ENCODE peak calls at places on chromosomes 4 and X, in four cellular contexts. V is IMR-90, S is cardiac muscle cell, I is tibial nerve. N is an unnamed sample. For H3K4me1 and H3K36me3, the result is how much of the 10 kb centered on the place peaks cover.

GRCh38 chr4:24032371-24032989 is 142.6 kb upstream of the PPARGC1A start:
- DNase-seq in V (peak), S (peak), I (no peak), N (no peak)

GRCh38 chrX:46016296-46016695 is 528.9 kb downstream of the ZNF674 start:
- DNase-seq in V (no peak), S (no peak), I (no peak), N (no peak)

GRCh38 chrX:124981420-124981819 is 338.3 kb upstream of the TEX13C start:
- DNase-seq in V (no peak), S (no peak), I (no peak), N (no peak)

GRCh38 chr4:152100378-152101201 is 339.8 kb upstream of the GATB start:
- DNase-seq in V (no peak), S (no peak), I (no peak), N (no peak)

GRCh38 chr4:43048570-43048969 is 156.1 kb downstream of the GRXCR1 start:
- DNase-seq in V (no peak), S (no peak), I (no peak), N (no peak)

GRCh38 chr4:68732653-68733466 is 62.4 kb upstream of the UGT2B15 start:
- DNase-seq in V (no peak), S (peak), I (no peak), N (no peak)

GRCh38 chr4:98672583-98673281 is 14.3 kb upstream of the TSPAN5 start:
- DNase-seq in V (no peak), S (no peak), I (no peak), N (no peak)

GRCh38 chr4:107718351-107718965 is 1.6 kb downstream of the PAPSS1 start:
- DNase-seq in V (no peak), S (no peak), I (no peak), N (no peak)

GRCh38 chr4:108793413-108793812 is 30.6 kb upstream of the ETNPPL start:
- DNase-seq in V (no peak), S (no peak), I (no peak), N (no peak)

GRCh38 chrX:39307488-39307887 is 506.2 kb downstream of the MID1IP1 start:
- DNase-seq in V (no peak), S (no peak), I (no peak), N (no peak)

GRCh38 chr4:151727365-151727764 is 33.4 kb downstream of the GATB start:
- DNase-seq in V (peak), S (no peak), I (no peak), N (no peak)

GRCh38 chrX:72539822-72540221 is 32.8 kb downstream of the HDAC8 start:
- DNase-seq in V (no peak), S (peak), I (no peak), N (no peak)

GRCh38 chrX:108165349-108166111 is 74.0 kb downstream of the ATG4A start:
- DNase-seq in V (peak), S (peak), I (no peak), N (no peak)

GRCh38 chrX:48580662-48581061 is 6.4 kb downstream of the RBM3 start:
- DNase-seq in V (no peak), S (no peak), I (no peak), N (no peak)

GRCh38 chr4:106266201-106266600 is 49.8 kb downstream of the TBCK start:
- DNase-seq in V (peak), S (peak), I (no peak), N (no peak)

GRCh38 chr4:94676910-94677309 is 80.8 kb upstream of the BMPR1B start:
- DNase-seq in V (peak), S (no peak), I (no peak), N (no peak)

GRCh38 chrX:115367455-115367854 is 77.9 kb downstream of the LUZP4 start:
- DNase-seq in V (peak), S (no peak), I (no peak), N (no peak)

GRCh38 chr4:104906274-104906673 is 240.4 kb upstream of the TET2 start:
- DNase-seq in V (no peak), S (no peak), I (no peak), N (no peak)

GRCh38 chr4:118947095-118947494 is 58.4 kb downstream of the SYNPO2 start:
- DNase-seq in V (no peak), S (no peak), I (no peak), N (no peak)

GRCh38 chrX:9516635-9517034 is 51.8 kb downstream of the TBL1X start:
- DNase-seq in V (no peak), S (no peak), I (no peak), N (no peak)

GRCh38 chrX:79259073-79259689 is 108.0 kb downstream of the ITM2A start:
- DNase-seq in V (no peak), S (no peak), I (no peak), N (no peak)

GRCh38 chrX:153873282-153874090 is 12.5 kb downstream of the L1CAM start:
- DNase-seq in V (no peak), S (peak), I (no peak), N (no peak)

GRCh38 chrX:108735680-108736508 is 469 bp downstream of the IRS4 start:
- DNase-seq in V (no peak), S (peak), I (no peak), N (peak)

GRCh38 chrX:46255066-46255465 is 290.2 kb downstream of the ZNF674 start:
- DNase-seq in V (no peak), S (no peak), I (no peak), N (no peak)

GRCh38 chr4:145828802-145829485 is 109.7 kb downstream of the ZNF827 start:
- DNase-seq in V (no peak), S (no peak), I (no peak), N (no peak)

GRCh38 chr4:17665852-17666251 is 51.4 kb downstream of the MED28 start:
- DNase-seq in V (no peak), S (no peak), I (no peak), N (no peak)

GRCh38 chr4:165326831-165327210 is 648 bp upstream of the MSMO1 start:
- DNase-seq in V (peak), S (peak), I (no peak), N (peak)

GRCh38 chr4:146059865-146060264 is 115.7 kb upstream of the LSM6 start:
- DNase-seq in V (no peak), S (no peak), I (no peak), N (no peak)

GRCh38 chr4:4853371-4853823 is 6.1 kb upstream of the MSX1 start:
- DNase-seq in V (no peak), S (no peak), I (no peak), N (no peak)

GRCh38 chr4:109026588-109026987 is 263.7 kb upstream of the ETNPPL start:
- DNase-seq in V (peak), S (no peak), I (no peak), N (no peak)

GRCh38 chrX:15816886-15817285 is 26.6 kb downstream of the ZRSR2 start:
- DNase-seq in V (no peak), S (peak), I (no peak), N (no peak)

GRCh38 chrX:130654409-130654970 is 248.5 kb downstream of the ENOX2 start:
- DNase-seq in V (peak), S (no peak), I (no peak), N (no peak)

GRCh38 chr4:157014621-157015591 is 43.3 kb upstream of the PDGFC start:
- DNase-seq in V (peak), S (no peak), I (no peak), N (no peak)

GRCh38 chr4:73676881-73677323 is 56.7 kb upstream of the RASSF6 start:
- DNase-seq in V (peak), S (no peak), I (no peak), N (peak)

GRCh38 chrX:11555759-11556158 is 110.0 kb downstream of the ARHGAP6 start:
- DNase-seq in V (no peak), S (no peak), I (no peak), N (no peak)

GRCh38 chrX:17415242-17415815 is 40.3 kb downstream of the NHS start:
- DNase-seq in V (no peak), S (no peak), I (no peak), N (no peak)

GRCh38 chrX:79975605-79976004 is 38.9 kb upstream of the TBX22 start:
- DNase-seq in V (no peak), S (no peak), I (no peak), N (no peak)

GRCh38 chr4:3833326-3833989 is 67.3 kb downstream of the ADRA2C start:
- DNase-seq in V (no peak), S (no peak), I (no peak), N (no peak)

GRCh38 chr4:177611974-177612664 is 169.9 kb upstream of the AGA start:
- DNase-seq in V (no peak), S (no peak), I (no peak), N (no peak)

GRCh38 chrX:15244421-15244820 is 25.5 kb downstream of the ASB9 start:
- DNase-seq in V (no peak), S (no peak), I (no peak), N (no peak)

DNA sequence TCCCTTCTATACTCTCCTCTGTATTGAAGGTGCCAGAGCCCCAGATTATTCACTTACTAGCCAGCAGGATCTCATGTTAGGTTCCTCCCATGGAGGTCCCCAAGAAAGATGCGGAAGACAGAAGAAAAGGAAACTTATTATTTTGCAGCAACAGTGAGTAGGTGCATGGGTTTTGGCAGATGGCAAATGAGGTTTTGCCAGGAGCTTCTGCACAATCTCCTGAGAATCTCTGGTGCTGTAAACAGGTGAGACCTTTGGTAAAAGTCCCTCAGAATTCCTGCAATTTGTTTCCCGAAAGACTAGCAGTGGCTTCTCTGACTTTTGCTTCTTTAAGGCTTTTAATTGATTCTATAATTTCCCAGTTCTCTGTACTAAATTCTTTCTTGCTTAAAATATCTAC is 29.5 kb upstream of the SORBS2 start:
- DNase-seq in V (no peak), S (no peak), I (no peak), N (no peak)
- H3K27ac ChIP-seq in V (no peak), S (no peak), I (no peak), N (no peak)

GRCh38 chr4:31022702-31023101 is 302.5 kb downstream of the PCDH7 start:
- DNase-seq in V (no peak), S (no peak), I (no peak), N (no peak)
- H3K4me1 ChIP-seq in V (under half), S (under half), I (under half), N (under half)

GRCh38 chr4:15976456-15977096 is 13.6 kb upstream of the FGFBP2 start:
- DNase-seq in V (no peak), S (no peak), I (no peak), N (no peak)
- H3K36me3 ChIP-seq in V (under half), S (under half), I (under half), N (under half)

GRCh38 chrX:155216940-155217450 is 735 bp downstream of the VBP1 start:
- DNase-seq in V (peak), S (peak), I (no peak), N (no peak)
- H3K27ac ChIP-seq in V (peak), S (peak), I (peak), N (peak)

GRCh38 chr4:6782846-6783110 is 251 bp downstream of the KIAA0232 start:
- DNase-seq in V (no peak), S (no peak), I (no peak), N (no peak)

GRCh38 chr4:6779667-6780565 is 2.6 kb upstream of the KIAA0232 start:
- DNase-seq in V (peak), S (peak), I (no peak), N (no peak)

GRCh38 chr4:6782147-6782845 is at the start of gene KIAA0232:
- DNase-seq in V (peak), S (peak), I (peak), N (peak)

GRCh38 chr4:6781561-6781960 is 966 bp upstream of the KIAA0232 start:
- DNase-seq in V (no peak), S (no peak), I (no peak), N (peak)

DNA sequence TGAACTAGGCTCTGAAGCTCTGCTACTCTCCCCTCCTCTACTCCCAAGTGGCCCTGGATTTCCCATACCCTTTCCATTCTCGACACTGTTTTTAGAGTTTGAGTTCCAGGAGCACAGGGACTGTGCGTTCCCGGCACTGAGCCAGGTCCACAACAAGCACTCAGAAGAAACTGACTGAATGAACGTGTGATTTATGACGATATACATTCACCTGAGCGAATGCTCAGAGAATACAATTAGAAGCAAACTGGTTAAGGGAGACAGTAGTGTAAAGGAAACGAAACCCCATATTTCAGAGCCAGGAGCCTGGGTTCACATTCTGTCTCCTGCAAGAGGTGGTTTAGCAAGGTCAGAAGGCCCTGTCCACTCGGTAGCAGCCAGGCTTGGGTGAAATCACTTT is 1.4 kb upstream of the KIAA0232 start:
- DNase-seq in V (no peak), S (no peak), I (no peak), N (no peak)
- H3K4me1 ChIP-seq in V (under half), S (under half), I (under half), N (under half)

DNA sequence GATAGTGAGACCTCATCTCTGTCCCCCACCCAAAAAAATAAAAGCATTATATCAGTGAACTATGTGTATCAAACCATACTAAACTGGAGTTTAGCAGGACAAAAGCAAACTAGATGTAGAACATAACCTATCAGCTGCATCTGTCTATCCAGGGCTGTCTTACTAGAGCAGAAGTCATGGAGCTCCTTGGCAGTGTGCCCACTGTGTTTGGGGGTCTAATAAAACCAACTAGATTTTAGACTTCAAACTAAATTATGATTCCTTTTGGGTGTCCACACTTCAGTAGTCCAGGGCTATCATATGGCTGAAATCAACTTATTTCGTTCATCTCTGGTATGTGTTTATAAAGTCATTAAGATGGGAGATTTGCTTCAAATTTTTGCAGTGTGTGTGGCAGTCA is 8.2 kb downstream of the SLBP start:
- DNase-seq in V (no peak), S (no peak), I (no peak), N (no peak)
- H3K36me3 ChIP-seq in V (under half), S (under half), I (under half), N (under half)

DNA sequence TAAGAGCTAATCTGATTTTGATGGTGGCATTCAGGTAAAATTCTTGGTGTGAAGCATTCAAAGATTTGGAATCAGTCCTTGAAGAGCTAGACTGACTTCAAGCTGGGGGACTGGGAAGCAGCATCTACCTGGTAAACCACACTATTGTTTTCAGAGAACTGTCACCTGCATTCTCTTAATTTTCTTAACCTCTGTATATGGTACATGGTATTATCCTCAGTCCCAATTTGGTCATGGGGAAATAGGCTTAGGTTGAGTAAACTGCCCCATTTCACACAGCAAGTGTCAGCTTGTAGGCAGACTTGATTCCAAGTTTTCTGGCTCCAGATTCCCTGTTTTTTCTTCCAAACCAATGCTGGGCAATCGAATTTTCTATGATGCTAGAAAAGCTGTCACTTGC is 104.4 kb downstream of the CHRNA9 start:
- DNase-seq in V (no peak), S (no peak), I (no peak), N (no peak)
- H3K27ac ChIP-seq in V (no peak), S (no peak), I (no peak), N (no peak)

GRCh38 chr4:113637823-113638691 is 123.5 kb downstream of the CAMK2D start:
- DNase-seq in V (no peak), S (no peak), I (no peak), N (no peak)
- H3K4me1 ChIP-seq in V (under half), S (under half), I (half or more), N (under half)

N was measured in ovary.